ENCODE peak calls at places on chromosome 14, in seven cellular contexts. One of them, this sample, is unnamed.

GRCh38 chr14:21528381-21529348 is 2.5 kb upstream of the SALL2 start:
- DNase-seq in NCI-H1694 treated with DMSO at 0.1 percent for 48 hours: no peak
- DNase-seq in HT1080: no peak
- DNase-seq in pancreas: no peak
- DNase-seq in stimulated activated CD4-positive, alpha-beta T cell treated with anti-CD3 and anti-CD28 coated beads, Interleukin-2, amount 100 ng/mL, for 48 hours: no peak
- DNase-seq in H4: no peak
- DNase-seq in stimulated activated CD8-positive, alpha-beta memory T cell treated with anti-CD3 and anti-CD28 coated beads, Interleukin-4, amount 100 ng/mL, for 24 hours: no peak
- DNase-seq in this sample: no peak

GRCh38 chr14:25003537-25003936 is 46.4 kb downstream of the STXBP6 start:
- DNase-seq in NCI-H1694 treated with DMSO at 0.1 percent for 48 hours: no peak
- DNase-seq in HT1080: peak
- DNase-seq in pancreas: no peak
- DNase-seq in stimulated activated CD4-positive, alpha-beta T cell treated with anti-CD3 and anti-CD28 coated beads, Interleukin-2, amount 100 ng/mL, for 48 hours: no peak
- DNase-seq in H4: no peak
- DNase-seq in stimulated activated CD8-positive, alpha-beta memory T cell treated with anti-CD3 and anti-CD28 coated beads, Interleukin-4, amount 100 ng/mL, for 24 hours: no peak
- DNase-seq in this sample: no peak

GRCh38 chr14:65238456-65238855 is 136.1 kb upstream of the MAX start:
- DNase-seq in NCI-H1694 treated with DMSO at 0.1 percent for 48 hours: no peak
- DNase-seq in HT1080: peak
- DNase-seq in pancreas: no peak
- DNase-seq in stimulated activated CD4-positive, alpha-beta T cell treated with anti-CD3 and anti-CD28 coated beads, Interleukin-2, amount 100 ng/mL, for 48 hours: no peak
- DNase-seq in H4: peak
- DNase-seq in stimulated activated CD8-positive, alpha-beta memory T cell treated with anti-CD3 and anti-CD28 coated beads, Interleukin-4, amount 100 ng/mL, for 24 hours: no peak
- DNase-seq in this sample: peak

GRCh38 chr14:100972134-100972905 is 68.8 kb upstream of the RTL1 start:
- DNase-seq in NCI-H1694 treated with DMSO at 0.1 percent for 48 hours: no peak
- DNase-seq in HT1080: peak
- DNase-seq in pancreas: no peak
- DNase-seq in stimulated activated CD4-positive, alpha-beta T cell treated with anti-CD3 and anti-CD28 coated beads, Interleukin-2, amount 100 ng/mL, for 48 hours: no peak
- DNase-seq in H4: no peak
- DNase-seq in stimulated activated CD8-positive, alpha-beta memory T cell treated with anti-CD3 and anti-CD28 coated beads, Interleukin-4, amount 100 ng/mL, for 24 hours: no peak
- DNase-seq in this sample: no peak

GRCh38 chr14:64636980-64637429 is 67.2 kb upstream of the PLEKHG3 start:
- DNase-seq in NCI-H1694 treated with DMSO at 0.1 percent for 48 hours: no peak
- DNase-seq in HT1080: no peak
- DNase-seq in pancreas: no peak
- DNase-seq in stimulated activated CD4-positive, alpha-beta T cell treated with anti-CD3 and anti-CD28 coated beads, Interleukin-2, amount 100 ng/mL, for 48 hours: no peak
- DNase-seq in H4: no peak
- DNase-seq in stimulated activated CD8-positive, alpha-beta memory T cell treated with anti-CD3 and anti-CD28 coated beads, Interleukin-4, amount 100 ng/mL, for 24 hours: no peak
- DNase-seq in this sample: no peak

GRCh38 chr14:38536376-38537038 is 280.6 kb upstream of the CLEC14A start:
- DNase-seq in NCI-H1694 treated with DMSO at 0.1 percent for 48 hours: no peak
- DNase-seq in HT1080: no peak
- DNase-seq in pancreas: no peak
- DNase-seq in stimulated activated CD4-positive, alpha-beta T cell treated with anti-CD3 and anti-CD28 coated beads, Interleukin-2, amount 100 ng/mL, for 48 hours: no peak
- DNase-seq in H4: no peak
- DNase-seq in stimulated activated CD8-positive, alpha-beta memory T cell treated with anti-CD3 and anti-CD28 coated beads, Interleukin-4, amount 100 ng/mL, for 24 hours: no peak
- DNase-seq in this sample: no peak

GRCh38 chr14:103216399-103216798 is 93.1 kb downstream of the TNFAIP2 start:
- DNase-seq in NCI-H1694 treated with DMSO at 0.1 percent for 48 hours: no peak
- DNase-seq in HT1080: no peak
- DNase-seq in pancreas: no peak
- DNase-seq in stimulated activated CD4-positive, alpha-beta T cell treated with anti-CD3 and anti-CD28 coated beads, Interleukin-2, amount 100 ng/mL, for 48 hours: no peak
- DNase-seq in H4: no peak
- DNase-seq in stimulated activated CD8-positive, alpha-beta memory T cell treated with anti-CD3 and anti-CD28 coated beads, Interleukin-4, amount 100 ng/mL, for 24 hours: no peak
- DNase-seq in this sample: no peak

GRCh38 chr14:95431199-95432145 is 85.0 kb downstream of the SYNE3 start:
- DNase-seq in NCI-H1694 treated with DMSO at 0.1 percent for 48 hours: peak
- DNase-seq in HT1080: peak
- DNase-seq in pancreas: no peak
- DNase-seq in stimulated activated CD4-positive, alpha-beta T cell treated with anti-CD3 and anti-CD28 coated beads, Interleukin-2, amount 100 ng/mL, for 48 hours: no peak
- DNase-seq in H4: peak
- DNase-seq in stimulated activated CD8-positive, alpha-beta memory T cell treated with anti-CD3 and anti-CD28 coated beads, Interleukin-4, amount 100 ng/mL, for 24 hours: no peak
- DNase-seq in this sample: peak

GRCh38 chr14:76501156-76501555 is 125.2 kb downstream of the ESRRB start:
- DNase-seq in NCI-H1694 treated with DMSO at 0.1 percent for 48 hours: no peak
- DNase-seq in HT1080: no peak
- DNase-seq in pancreas: no peak
- DNase-seq in stimulated activated CD4-positive, alpha-beta T cell treated with anti-CD3 and anti-CD28 coated beads, Interleukin-2, amount 100 ng/mL, for 48 hours: no peak
- DNase-seq in H4: no peak
- DNase-seq in stimulated activated CD8-positive, alpha-beta memory T cell treated with anti-CD3 and anti-CD28 coated beads, Interleukin-4, amount 100 ng/mL, for 24 hours: no peak
- DNase-seq in this sample: no peak

GRCh38 chr14:91897121-91897701 is 29.9 kb upstream of the TC2N start:
- DNase-seq in NCI-H1694 treated with DMSO at 0.1 percent for 48 hours: no peak
- DNase-seq in HT1080: no peak
- DNase-seq in pancreas: peak
- DNase-seq in stimulated activated CD4-positive, alpha-beta T cell treated with anti-CD3 and anti-CD28 coated beads, Interleukin-2, amount 100 ng/mL, for 48 hours: no peak
- DNase-seq in H4: peak
- DNase-seq in stimulated activated CD8-positive, alpha-beta memory T cell treated with anti-CD3 and anti-CD28 coated beads, Interleukin-4, amount 100 ng/mL, for 24 hours: no peak
- DNase-seq in this sample: peak